ENCODE peak calls at places on chromosomes 1 and 21, in seven cellular contexts. F is stimulated activated CD8-positive, alpha-beta memory T cell treated with anti-CD3 and anti-CD28 coated beads, Interleukin-4, amount 100 ng/mL, for 4 hours; Y is SHP77; B is activated T-helper 1 cell treated with anti-CD3 and anti-CD28 coated beads, Interleukin-2, amount 50 U/mL, for 16 hours; Z is stimulated activated CD4-positive, alpha-beta T cell treated with anti-CD3 and anti-CD28 coated beads, Interleukin-1b, Interleukin-23, amount 100 ng/mL, for 4 hours; G is neuronal stem cell; A is NCI-H1694. K is an unnamed sample.
A peak's percentile ranks its signal among the peaks of the same experiment; 100 is the strongest.

GRCh38 chr1:32256473-32257226 is 5.6 kb downstream of the LCK start:
- DNase-seq in F (no peak), Y (no peak), B (no peak), Z (no peak), G (no peak), A (no peak), K (no peak)

GRCh38 chr1:24018611-24019580 is 38.8 kb upstream of the SRSF10 start:
- DNase-seq in F (no peak), Y (peak; percentile 5), B (no peak), Z (no peak), G (peak; percentile 21), A (no peak), K (peak; percentile 95)

GRCh38 chr1:118118469-118118868 is 66.6 kb downstream of the SPAG17 start:
- DNase-seq in F (no peak), Y (no peak), B (no peak), Z (no peak), G (no peak), A (no peak), K (peak; percentile 68)

GRCh38 chr1:19621274-19621950 is 22.7 kb upstream of the NBL1 start:
- DNase-seq in F (no peak), Y (no peak), B (no peak), Z (no peak), G (no peak), A (no peak), K (no peak)

GRCh38 chr1:63829349-63830327 is 55.8 kb downstream of the ROR1 start:
- DNase-seq in F (no peak), Y (no peak), B (no peak), Z (no peak), G (no peak), A (no peak), K (no peak)

GRCh38 chr1:111454859-111455641 is 5.8 kb downstream of the ATP5PB start:
- DNase-seq in F (no peak), Y (no peak), B (no peak), Z (no peak), G (no peak), A (no peak), K (no peak)

GRCh38 chr1:178919581-178919980 is 48.7 kb upstream of the ANGPTL1 start:
- DNase-seq in F (no peak), Y (no peak), B (no peak), Z (no peak), G (no peak), A (no peak), K (no peak)

GRCh38 chr1:248421384-248421783 is 18.5 kb downstream of the OR2T1 start:
- DNase-seq in F (no peak), Y (no peak), B (no peak), Z (no peak), G (peak; percentile 0), A (no peak), K (no peak)

GRCh38 chr1:162765788-162766187 is 24.7 kb upstream of the HSD17B7 start:
- DNase-seq in F (no peak), Y (no peak), B (no peak), Z (no peak), G (no peak), A (no peak), K (no peak)

GRCh38 chr21:36852293-36852692 is 114.2 kb downstream of the HLCS start:
- DNase-seq in F (no peak), Y (no peak), B (no peak), Z (no peak), G (no peak), A (no peak), K (no peak)

GRCh38 chr1:212847549-212847948 is at the start of gene SPATA45:
- DNase-seq in F (no peak), Y (no peak), B (no peak), Z (no peak), G (no peak), A (no peak), K (no peak)

GRCh38 chr1:225817611-225818061 is 7.7 kb downstream of the EPHX1 start:
- DNase-seq in F (no peak), Y (peak; percentile 57), B (no peak), Z (no peak), G (no peak), A (no peak), K (peak; percentile 87)

GRCh38 chr1:38941527-38942019 is at the start of gene RHBDL2:
- DNase-seq in F (no peak), Y (no peak), B (no peak), Z (no peak), G (no peak), A (no peak), K (peak; percentile 81)

GRCh38 chr1:158799689-158800088 is 18.7 kb upstream of the OR6N2 start:
- DNase-seq in F (no peak), Y (no peak), B (no peak), Z (no peak), G (no peak), A (no peak), K (no peak)

GRCh38 chr1:116268211-116268610 is 104.8 kb upstream of the ATP1A1 start:
- DNase-seq in F (no peak), Y (peak; percentile 87), B (no peak), Z (peak; percentile 7), G (no peak), A (peak; percentile 16), K (peak; percentile 70)

GRCh38 chr1:154819628-154820590 is 50.2 kb downstream of the KCNN3 start:
- DNase-seq in F (no peak), Y (peak; percentile 53), B (no peak), Z (no peak), G (peak; percentile 9), A (no peak), K (peak; percentile 38)

GRCh38 chr1:145885738-145886287 is at the start of gene ANKRD35:
- DNase-seq in F (peak; percentile 62), Y (peak; percentile 91), B (peak; percentile 72), Z (peak; percentile 74), G (peak; percentile 75), A (peak; percentile 71), K (peak; percentile 93)

GRCh38 chr1:167722152-167722869 is 529 bp downstream of the MPZL1 start:
- DNase-seq in F (no peak), Y (peak; percentile 49), B (peak; percentile 6), Z (peak; percentile 6), G (peak; percentile 58), A (no peak), K (peak; percentile 73)

GRCh38 chr21:45405819-45406762 is 1.1 kb downstream of the COL18A1 start:
- DNase-seq in F (no peak), Y (no peak), B (no peak), Z (no peak), G (peak; percentile 69), A (no peak), K (no peak)

GRCh38 chr1:169287280-169287679 is 80.3 kb downstream of the NME7 start:
- DNase-seq in F (no peak), Y (no peak), B (no peak), Z (no peak), G (no peak), A (no peak), K (no peak)

GRCh38 chr1:165284471-165284870 is 72.0 kb downstream of the LMX1A start:
- DNase-seq in F (no peak), Y (no peak), B (no peak), Z (no peak), G (no peak), A (no peak), K (no peak)

GRCh38 chr1:244104309-244105060 is 53.4 kb downstream of the ZBTB18 start:
- DNase-seq in F (no peak), Y (peak; percentile 68), B (no peak), Z (no peak), G (no peak), A (no peak), K (no peak)

GRCh38 chr21:45351526-45352275 is 53.3 kb upstream of the COL18A1 start:
- DNase-seq in F (no peak), Y (no peak), B (no peak), Z (no peak), G (no peak), A (no peak), K (no peak)

GRCh38 chr21:27156666-27157065 is 189.8 kb upstream of the ADAMTS5 start:
- DNase-seq in F (no peak), Y (no peak), B (no peak), Z (no peak), G (no peak), A (no peak), K (no peak)

GRCh38 chr1:27001570-27002360 is 8.3 kb downstream of the TRNP1 start:
- DNase-seq in F (no peak), Y (no peak), B (no peak), Z (no peak), G (no peak), A (no peak), K (peak; percentile 76)

GRCh38 chr1:212219679-212220463 is 65.3 kb upstream of the PPP2R5A start:
- DNase-seq in F (no peak), Y (no peak), B (no peak), Z (no peak), G (no peak), A (no peak), K (no peak)